ENCODE peak calls at places on chromosomes 3 and 15, in nine cellular contexts. U, C, M, V, F, E, D, X and O are unnamed samples.

GRCh38 chr3:132117642-132118041 is 82.8 kb upstream of the CPNE4 start:
- DNase-seq in U (no peak), C (no peak), M (no peak), V (no peak), F (no peak), E (no peak), D (no peak), X (no peak), O (no peak)

GRCh38 chr3:172751188-172751571 is 654 bp downstream of the ECT2 start:
- DNase-seq in U (peak), C (peak), M (no peak), V (no peak), F (no peak), E (no peak), D (no peak), X (peak), O (peak)

GRCh38 chr3:183158113-183158512 is 4.4 kb downstream of the LAMP3 start:
- DNase-seq in U (no peak), C (no peak), M (no peak), V (no peak), F (no peak), E (no peak), D (no peak), X (no peak), O (no peak)

GRCh38 chr3:156688849-156689452 is 14.6 kb downstream of the TIPARP start:
- DNase-seq in U (no peak), C (no peak), M (no peak), V (no peak), F (no peak), E (no peak), D (no peak), X (no peak), O (no peak)

GRCh38 chr15:45747426-45747825 is 112.6 kb downstream of the SQOR start:
- DNase-seq in U (no peak), C (no peak), M (no peak), V (no peak), F (no peak), E (no peak), D (no peak), X (no peak), O (no peak)

GRCh38 chr3:96991812-96992211 is 177.4 kb downstream of the EPHA6 start:
- DNase-seq in U (no peak), C (no peak), M (peak), V (no peak), F (no peak), E (no peak), D (no peak), X (no peak), O (no peak)

GRCh38 chr3:185781759-185782158 is 43.1 kb downstream of the IGF2BP2 start:
- DNase-seq in U (peak), C (peak), M (no peak), V (no peak), F (no peak), E (no peak), D (no peak), X (no peak), O (no peak)

GRCh38 chr3:15708882-15709677 is 88.7 kb downstream of the ANKRD28 start:
- DNase-seq in U (peak), C (peak), M (no peak), V (no peak), F (no peak), E (no peak), D (no peak), X (no peak), O (no peak)

GRCh38 chr3:127597020-127597771 is 1.0 kb upstream of the MCM2 start:
- DNase-seq in U (no peak), C (no peak), M (no peak), V (no peak), F (no peak), E (no peak), D (no peak), X (no peak), O (no peak)

GRCh38 chr15:51380999-51381806 is 39.7 kb downstream of the GLDN start:
- DNase-seq in U (peak), C (peak), M (peak), V (peak), F (peak), E (peak), D (peak), X (peak), O (peak)

GRCh38 chr3:159451067-159451466 is 537.6 kb upstream of the IL12A start:
- DNase-seq in U (no peak), C (no peak), M (no peak), V (no peak), F (no peak), E (no peak), D (no peak), X (no peak), O (no peak)

GRCh38 chr3:149401215-149401925 is 23.9 kb upstream of the TM4SF1 start:
- DNase-seq in U (peak), C (no peak), M (peak), V (no peak), F (no peak), E (no peak), D (no peak), X (no peak), O (no peak)

GRCh38 chr3:124941729-124942128 is 7.2 kb upstream of the MUC13 start:
- DNase-seq in U (no peak), C (no peak), M (no peak), V (no peak), F (no peak), E (no peak), D (no peak), X (peak), O (no peak)

GRCh38 chr3:166013073-166013679 is 176.0 kb upstream of the BCHE start:
- DNase-seq in U (peak), C (no peak), M (peak), V (no peak), F (no peak), E (no peak), D (no peak), X (no peak), O (no peak)

GRCh38 chr3:177126015-177126773 is 71.1 kb downstream of the TBL1XR1 start:
- DNase-seq in U (peak), C (peak), M (no peak), V (no peak), F (no peak), E (no peak), D (no peak), X (no peak), O (no peak)

GRCh38 chr3:158958873-158959272 is 157.0 kb downstream of the MFSD1 start:
- DNase-seq in U (no peak), C (no peak), M (no peak), V (no peak), F (no peak), E (no peak), D (no peak), X (no peak), O (no peak)

GRCh38 chr15:85062560-85062959 is 80.9 kb downstream of the PDE8A start:
- DNase-seq in U (no peak), C (no peak), M (no peak), V (no peak), F (no peak), E (no peak), D (no peak), X (no peak), O (no peak)